ENCODE peak calls at places on chromosomes 12 and 14, in nine cellular contexts. One of them, this sample, is unnamed.
A peak's percentile ranks its signal among the peaks of the same experiment; 100 is the strongest.

GRCh38 chr12:104478396-104479140 is 21.8 kb downstream of the CHST11 start:
- DNase-seq in foreskin fibroblast: no peak
- DNase-seq in NCI-H1105: no peak
- DNase-seq in activated CD8-positive, alpha-beta T cell treated with anti-CD3 and anti-CD28 coated beads for 36 hours: no peak
- DNase-seq in stimulated activated CD4-positive, alpha-beta T cell treated with anti-CD3 and anti-CD28 coated beads, Interleukin-4, amount 100 ng/mL, for 48 hours: no peak
- DNase-seq in amygdala: no peak
- DNase-seq in HuH-7: no peak
- DNase-seq in SK-N-SH: no peak
- DNase-seq in endothelial cell: no peak
- DNase-seq in this sample: no peak

GRCh38 chr14:104799657-104800599 is 973 bp upstream of the ZBTB42 start:
- DNase-seq in NCI-H1105: no peak
- DNase-seq in HuH-7: peak; percentile 84
- DNase-seq in amygdala: peak; percentile 18
- DNase-seq in SK-N-SH: peak; percentile 97
- DNase-seq in activated CD8-positive, alpha-beta T cell treated with anti-CD3 and anti-CD28 coated beads for 36 hours: peak; percentile 82
- DNase-seq in endothelial cell: peak; percentile 72
- DNase-seq in stimulated activated CD4-positive, alpha-beta T cell treated with anti-CD3 and anti-CD28 coated beads, Interleukin-4, amount 100 ng/mL, for 48 hours: peak; percentile 59
- DNase-seq in foreskin fibroblast: peak; percentile 90
- DNase-seq in this sample: peak; percentile 76

GRCh38 chr14:72451081-72451972 is 442.6 kb downstream of the DPF3 start:
- DNase-seq in amygdala: no peak
- DNase-seq in SK-N-SH: no peak
- DNase-seq in foreskin fibroblast: no peak
- DNase-seq in endothelial cell: peak; percentile 27
- DNase-seq in stimulated activated CD4-positive, alpha-beta T cell treated with anti-CD3 and anti-CD28 coated beads, Interleukin-4, amount 100 ng/mL, for 48 hours: no peak
- DNase-seq in NCI-H1105: peak; percentile 10
- DNase-seq in HuH-7: no peak
- DNase-seq in activated CD8-positive, alpha-beta T cell treated with anti-CD3 and anti-CD28 coated beads for 36 hours: peak; percentile 71
- DNase-seq in this sample: no peak

GRCh38 chr12:119179335-119180021 is 747 bp downstream of the HSPB8 start:
- DNase-seq in HuH-7: peak; percentile 45
- DNase-seq in SK-N-SH: no peak
- DNase-seq in endothelial cell: peak; percentile 19
- DNase-seq in NCI-H1105: no peak
- DNase-seq in stimulated activated CD4-positive, alpha-beta T cell treated with anti-CD3 and anti-CD28 coated beads, Interleukin-4, amount 100 ng/mL, for 48 hours: no peak
- DNase-seq in activated CD8-positive, alpha-beta T cell treated with anti-CD3 and anti-CD28 coated beads for 36 hours: no peak
- DNase-seq in amygdala: no peak
- DNase-seq in foreskin fibroblast: peak; percentile 5
- DNase-seq in this sample: peak; percentile 67

GRCh38 chr12:106282457-106283097 is 20.0 kb upstream of the TCP11L2 start:
- DNase-seq in activated CD8-positive, alpha-beta T cell treated with anti-CD3 and anti-CD28 coated beads for 36 hours: peak; percentile 58
- DNase-seq in amygdala: no peak
- DNase-seq in NCI-H1105: peak; percentile 27
- DNase-seq in foreskin fibroblast: peak; percentile 81
- DNase-seq in stimulated activated CD4-positive, alpha-beta T cell treated with anti-CD3 and anti-CD28 coated beads, Interleukin-4, amount 100 ng/mL, for 48 hours: no peak
- DNase-seq in endothelial cell: peak; percentile 48
- DNase-seq in SK-N-SH: peak; percentile 58
- DNase-seq in HuH-7: peak; percentile 53
- DNase-seq in this sample: peak; percentile 97

GRCh38 chr12:56521590-56522371 is at the start of gene RBMS2:
- DNase-seq in amygdala: peak; percentile 44
- DNase-seq in activated CD8-positive, alpha-beta T cell treated with anti-CD3 and anti-CD28 coated beads for 36 hours: peak; percentile 62
- DNase-seq in HuH-7: peak; percentile 59
- DNase-seq in NCI-H1105: peak; percentile 48
- DNase-seq in foreskin fibroblast: peak; percentile 94
- DNase-seq in stimulated activated CD4-positive, alpha-beta T cell treated with anti-CD3 and anti-CD28 coated beads, Interleukin-4, amount 100 ng/mL, for 48 hours: no peak
- DNase-seq in SK-N-SH: peak; percentile 75
- DNase-seq in endothelial cell: peak; percentile 50
- DNase-seq in this sample: peak; percentile 59

GRCh38 chr12:64389154-64389553 is 1.4 kb downstream of the C12orf56 start:
- DNase-seq in foreskin fibroblast: no peak
- DNase-seq in amygdala: no peak
- DNase-seq in endothelial cell: no peak
- DNase-seq in SK-N-SH: no peak
- DNase-seq in NCI-H1105: peak; percentile 72
- DNase-seq in HuH-7: no peak
- DNase-seq in stimulated activated CD4-positive, alpha-beta T cell treated with anti-CD3 and anti-CD28 coated beads, Interleukin-4, amount 100 ng/mL, for 48 hours: no peak
- DNase-seq in activated CD8-positive, alpha-beta T cell treated with anti-CD3 and anti-CD28 coated beads for 36 hours: no peak
- DNase-seq in this sample: no peak

GRCh38 chr12:126224032-126224431 is 1158.8 kb downstream of the AACS start:
- DNase-seq in SK-N-SH: no peak
- DNase-seq in amygdala: no peak
- DNase-seq in NCI-H1105: no peak
- DNase-seq in endothelial cell: no peak
- DNase-seq in activated CD8-positive, alpha-beta T cell treated with anti-CD3 and anti-CD28 coated beads for 36 hours: no peak
- DNase-seq in HuH-7: no peak
- DNase-seq in stimulated activated CD4-positive, alpha-beta T cell treated with anti-CD3 and anti-CD28 coated beads, Interleukin-4, amount 100 ng/mL, for 48 hours: no peak
- DNase-seq in foreskin fibroblast: no peak
- DNase-seq in this sample: no peak

GRCh38 chr12:90090929-90091651 is 382.5 kb upstream of the ATP2B1 start:
- DNase-seq in SK-N-SH: no peak
- DNase-seq in foreskin fibroblast: peak; percentile 98
- DNase-seq in amygdala: no peak
- DNase-seq in stimulated activated CD4-positive, alpha-beta T cell treated with anti-CD3 and anti-CD28 coated beads, Interleukin-4, amount 100 ng/mL, for 48 hours: no peak
- DNase-seq in HuH-7: peak; percentile 7
- DNase-seq in NCI-H1105: no peak
- DNase-seq in activated CD8-positive, alpha-beta T cell treated with anti-CD3 and anti-CD28 coated beads for 36 hours: peak; percentile 18
- DNase-seq in endothelial cell: no peak
- DNase-seq in this sample: no peak

GRCh38 chr14:105952222-105952621 is 425.8 kb downstream of the TMEM121 start:
- DNase-seq in HuH-7: no peak
- DNase-seq in stimulated activated CD4-positive, alpha-beta T cell treated with anti-CD3 and anti-CD28 coated beads, Interleukin-4, amount 100 ng/mL, for 48 hours: no peak
- DNase-seq in SK-N-SH: no peak
- DNase-seq in NCI-H1105: no peak
- DNase-seq in foreskin fibroblast: no peak
- DNase-seq in amygdala: no peak
- DNase-seq in activated CD8-positive, alpha-beta T cell treated with anti-CD3 and anti-CD28 coated beads for 36 hours: no peak
- DNase-seq in endothelial cell: no peak
- DNase-seq in this sample: no peak

GRCh38 chr12:26293612-26294011 is 98.2 kb downstream of the SSPN start:
- DNase-seq in NCI-H1105: no peak
- DNase-seq in amygdala: no peak
- DNase-seq in SK-N-SH: no peak
- DNase-seq in stimulated activated CD4-positive, alpha-beta T cell treated with anti-CD3 and anti-CD28 coated beads, Interleukin-4, amount 100 ng/mL, for 48 hours: no peak
- DNase-seq in HuH-7: no peak
- DNase-seq in endothelial cell: no peak
- DNase-seq in activated CD8-positive, alpha-beta T cell treated with anti-CD3 and anti-CD28 coated beads for 36 hours: no peak
- DNase-seq in foreskin fibroblast: peak; percentile 20
- DNase-seq in this sample: no peak

GRCh38 chr14:92563359-92563758 is 49.8 kb downstream of the RIN3 start:
- DNase-seq in endothelial cell: no peak
- DNase-seq in activated CD8-positive, alpha-beta T cell treated with anti-CD3 and anti-CD28 coated beads for 36 hours: peak; percentile 62
- DNase-seq in foreskin fibroblast: peak; percentile 57
- DNase-seq in SK-N-SH: no peak
- DNase-seq in amygdala: no peak
- DNase-seq in NCI-H1105: no peak
- DNase-seq in HuH-7: no peak
- DNase-seq in stimulated activated CD4-positive, alpha-beta T cell treated with anti-CD3 and anti-CD28 coated beads, Interleukin-4, amount 100 ng/mL, for 48 hours: no peak
- DNase-seq in this sample: no peak

GRCh38 chr12:124303579-124304313 is 8.9 kb downstream of the RFLNA start:
- DNase-seq in foreskin fibroblast: no peak
- DNase-seq in stimulated activated CD4-positive, alpha-beta T cell treated with anti-CD3 and anti-CD28 coated beads, Interleukin-4, amount 100 ng/mL, for 48 hours: no peak
- DNase-seq in amygdala: no peak
- DNase-seq in NCI-H1105: no peak
- DNase-seq in SK-N-SH: no peak
- DNase-seq in HuH-7: no peak
- DNase-seq in activated CD8-positive, alpha-beta T cell treated with anti-CD3 and anti-CD28 coated beads for 36 hours: no peak
- DNase-seq in endothelial cell: no peak
- DNase-seq in this sample: no peak

GRCh38 chr14:49971156-49972141 is 78.6 kb downstream of the ARF6 start:
- DNase-seq in stimulated activated CD4-positive, alpha-beta T cell treated with anti-CD3 and anti-CD28 coated beads, Interleukin-4, amount 100 ng/mL, for 48 hours: no peak
- DNase-seq in NCI-H1105: no peak
- DNase-seq in amygdala: no peak
- DNase-seq in foreskin fibroblast: peak; percentile 81
- DNase-seq in activated CD8-positive, alpha-beta T cell treated with anti-CD3 and anti-CD28 coated beads for 36 hours: peak; percentile 90
- DNase-seq in HuH-7: no peak
- DNase-seq in SK-N-SH: no peak
- DNase-seq in endothelial cell: no peak
- DNase-seq in this sample: no peak

GRCh38 chr14:83133986-83134664 is 1600.5 kb upstream of the SEL1L start:
- DNase-seq in endothelial cell: no peak
- DNase-seq in foreskin fibroblast: no peak
- DNase-seq in amygdala: no peak
- DNase-seq in SK-N-SH: no peak
- DNase-seq in HuH-7: no peak
- DNase-seq in stimulated activated CD4-positive, alpha-beta T cell treated with anti-CD3 and anti-CD28 coated beads, Interleukin-4, amount 100 ng/mL, for 48 hours: no peak
- DNase-seq in activated CD8-positive, alpha-beta T cell treated with anti-CD3 and anti-CD28 coated beads for 36 hours: no peak
- DNase-seq in NCI-H1105: no peak
- DNase-seq in this sample: no peak

GRCh38 chr12:20367731-20368652 is at the start of gene PDE3A:
- DNase-seq in foreskin fibroblast: peak; percentile 85
- DNase-seq in SK-N-SH: peak; percentile 80
- DNase-seq in stimulated activated CD4-positive, alpha-beta T cell treated with anti-CD3 and anti-CD28 coated beads, Interleukin-4, amount 100 ng/mL, for 48 hours: no peak
- DNase-seq in endothelial cell: peak; percentile 67
- DNase-seq in activated CD8-positive, alpha-beta T cell treated with anti-CD3 and anti-CD28 coated beads for 36 hours: no peak
- DNase-seq in NCI-H1105: peak; percentile 17
- DNase-seq in HuH-7: peak; percentile 86
- DNase-seq in amygdala: peak; percentile 55
- DNase-seq in this sample: no peak

GRCh38 chr14:88129306-88130056 is 124.5 kb downstream of the GPR65 start:
- DNase-seq in foreskin fibroblast: peak; percentile 82
- DNase-seq in SK-N-SH: no peak
- DNase-seq in NCI-H1105: no peak
- DNase-seq in HuH-7: peak; percentile 7
- DNase-seq in stimulated activated CD4-positive, alpha-beta T cell treated with anti-CD3 and anti-CD28 coated beads, Interleukin-4, amount 100 ng/mL, for 48 hours: no peak
- DNase-seq in amygdala: no peak
- DNase-seq in activated CD8-positive, alpha-beta T cell treated with anti-CD3 and anti-CD28 coated beads for 36 hours: peak; percentile 15
- DNase-seq in endothelial cell: no peak
- DNase-seq in this sample: no peak

GRCh38 chr14:30928462-30928861 is 54.1 kb downstream of the COCH start:
- DNase-seq in activated CD8-positive, alpha-beta T cell treated with anti-CD3 and anti-CD28 coated beads for 36 hours: peak; percentile 33
- DNase-seq in NCI-H1105: no peak
- DNase-seq in stimulated activated CD4-positive, alpha-beta T cell treated with anti-CD3 and anti-CD28 coated beads, Interleukin-4, amount 100 ng/mL, for 48 hours: no peak
- DNase-seq in SK-N-SH: no peak
- DNase-seq in endothelial cell: no peak
- DNase-seq in foreskin fibroblast: no peak
- DNase-seq in HuH-7: no peak
- DNase-seq in amygdala: no peak
- DNase-seq in this sample: no peak

GRCh38 chr12:55842681-55843429 is at the start of gene MMP19:
- DNase-seq in HuH-7: no peak
- DNase-seq in activated CD8-positive, alpha-beta T cell treated with anti-CD3 and anti-CD28 coated beads for 36 hours: no peak
- DNase-seq in foreskin fibroblast: peak; percentile 91
- DNase-seq in NCI-H1105: no peak
- DNase-seq in amygdala: no peak
- DNase-seq in SK-N-SH: no peak
- DNase-seq in stimulated activated CD4-positive, alpha-beta T cell treated with anti-CD3 and anti-CD28 coated beads, Interleukin-4, amount 100 ng/mL, for 48 hours: no peak
- DNase-seq in endothelial cell: no peak
- DNase-seq in this sample: peak; percentile 46

GRCh38 chr14:70821916-70822705 is 12.8 kb upstream of the MAP3K9 start:
- DNase-seq in endothelial cell: peak; percentile 46
- DNase-seq in amygdala: peak; percentile 38
- DNase-seq in stimulated activated CD4-positive, alpha-beta T cell treated with anti-CD3 and anti-CD28 coated beads, Interleukin-4, amount 100 ng/mL, for 48 hours: peak; percentile 59
- DNase-seq in HuH-7: peak; percentile 26
- DNase-seq in NCI-H1105: peak; percentile 32
- DNase-seq in activated CD8-positive, alpha-beta T cell treated with anti-CD3 and anti-CD28 coated beads for 36 hours: peak; percentile 66
- DNase-seq in foreskin fibroblast: peak; percentile 69
- DNase-seq in SK-N-SH: peak; percentile 87
- DNase-seq in this sample: no peak

GRCh38 chr14:54776361-54777001 is 126.1 kb downstream of the GCH1 start:
- DNase-seq in NCI-H1105: peak; percentile 20
- DNase-seq in amygdala: no peak
- DNase-seq in SK-N-SH: peak; percentile 33
- DNase-seq in activated CD8-positive, alpha-beta T cell treated with anti-CD3 and anti-CD28 coated beads for 36 hours: peak; percentile 94
- DNase-seq in foreskin fibroblast: peak; percentile 64
- DNase-seq in HuH-7: no peak
- DNase-seq in endothelial cell: no peak
- DNase-seq in stimulated activated CD4-positive, alpha-beta T cell treated with anti-CD3 and anti-CD28 coated beads, Interleukin-4, amount 100 ng/mL, for 48 hours: peak; percentile 79
- DNase-seq in this sample: no peak

GRCh38 chr14:92121670-92122350 is at the start of the genes CPSF2 and NDUFB1:
- DNase-seq in NCI-H1105: peak; percentile 69
- DNase-seq in amygdala: peak; percentile 91
- DNase-seq in foreskin fibroblast: peak; percentile 91
- DNase-seq in activated CD8-positive, alpha-beta T cell treated with anti-CD3 and anti-CD28 coated beads for 36 hours: peak; percentile 87
- DNase-seq in SK-N-SH: peak; percentile 95
- DNase-seq in endothelial cell: peak; percentile 78
- DNase-seq in stimulated activated CD4-positive, alpha-beta T cell treated with anti-CD3 and anti-CD28 coated beads, Interleukin-4, amount 100 ng/mL, for 48 hours: peak; percentile 82
- DNase-seq in HuH-7: peak; percentile 83
- DNase-seq in this sample: peak; percentile 63

GRCh38 chr12:106297681-106298080 is 4.9 kb upstream of the TCP11L2 start:
- DNase-seq in NCI-H1105: no peak
- DNase-seq in endothelial cell: no peak
- DNase-seq in HuH-7: no peak
- DNase-seq in stimulated activated CD4-positive, alpha-beta T cell treated with anti-CD3 and anti-CD28 coated beads, Interleukin-4, amount 100 ng/mL, for 48 hours: no peak
- DNase-seq in SK-N-SH: no peak
- DNase-seq in amygdala: no peak
- DNase-seq in activated CD8-positive, alpha-beta T cell treated with anti-CD3 and anti-CD28 coated beads for 36 hours: peak; percentile 28
- DNase-seq in foreskin fibroblast: no peak
- DNase-seq in this sample: no peak

GRCh38 chr12:10395390-10395998 is 5.7 kb upstream of the KLRK1 start:
- DNase-seq in stimulated activated CD4-positive, alpha-beta T cell treated with anti-CD3 and anti-CD28 coated beads, Interleukin-4, amount 100 ng/mL, for 48 hours: no peak
- DNase-seq in HuH-7: peak; percentile 52
- DNase-seq in amygdala: no peak
- DNase-seq in foreskin fibroblast: peak; percentile 93
- DNase-seq in activated CD8-positive, alpha-beta T cell treated with anti-CD3 and anti-CD28 coated beads for 36 hours: no peak
- DNase-seq in endothelial cell: no peak
- DNase-seq in SK-N-SH: no peak
- DNase-seq in NCI-H1105: no peak
- DNase-seq in this sample: peak; percentile 85

GRCh38 chr14:34797747-34798583 is 77.2 kb downstream of the BAZ1A start:
- DNase-seq in stimulated activated CD4-positive, alpha-beta T cell treated with anti-CD3 and anti-CD28 coated beads, Interleukin-4, amount 100 ng/mL, for 48 hours: no peak
- DNase-seq in foreskin fibroblast: no peak
- DNase-seq in SK-N-SH: no peak
- DNase-seq in endothelial cell: no peak
- DNase-seq in NCI-H1105: no peak
- DNase-seq in activated CD8-positive, alpha-beta T cell treated with anti-CD3 and anti-CD28 coated beads for 36 hours: no peak
- DNase-seq in amygdala: no peak
- DNase-seq in HuH-7: peak; percentile 15
- DNase-seq in this sample: peak; percentile 98

GRCh38 chr12:93827179-93827578 is 150.0 kb downstream of the CRADD start:
- DNase-seq in activated CD8-positive, alpha-beta T cell treated with anti-CD3 and anti-CD28 coated beads for 36 hours: no peak
- DNase-seq in NCI-H1105: no peak
- DNase-seq in stimulated activated CD4-positive, alpha-beta T cell treated with anti-CD3 and anti-CD28 coated beads, Interleukin-4, amount 100 ng/mL, for 48 hours: no peak
- DNase-seq in SK-N-SH: no peak
- DNase-seq in amygdala: no peak
- DNase-seq in HuH-7: no peak
- DNase-seq in foreskin fibroblast: no peak
- DNase-seq in endothelial cell: no peak
- DNase-seq in this sample: no peak

GRCh38 chr14:60724080-60724618 is at the start of gene SIX4:
- DNase-seq in stimulated activated CD4-positive, alpha-beta T cell treated with anti-CD3 and anti-CD28 coated beads, Interleukin-4, amount 100 ng/mL, for 48 hours: no peak
- DNase-seq in amygdala: peak; percentile 42
- DNase-seq in activated CD8-positive, alpha-beta T cell treated with anti-CD3 and anti-CD28 coated beads for 36 hours: peak; percentile 51
- DNase-seq in endothelial cell: peak; percentile 70
- DNase-seq in SK-N-SH: peak; percentile 76
- DNase-seq in foreskin fibroblast: peak; percentile 95
- DNase-seq in NCI-H1105: peak; percentile 93
- DNase-seq in HuH-7: peak; percentile 90
- DNase-seq in this sample: peak; percentile 84

GRCh38 chr14:55427439-55427838 is 13.0 kb downstream of the TBPL2 start:
- DNase-seq in foreskin fibroblast: no peak
- DNase-seq in activated CD8-positive, alpha-beta T cell treated with anti-CD3 and anti-CD28 coated beads for 36 hours: no peak
- DNase-seq in HuH-7: no peak
- DNase-seq in SK-N-SH: no peak
- DNase-seq in endothelial cell: no peak
- DNase-seq in NCI-H1105: no peak
- DNase-seq in stimulated activated CD4-positive, alpha-beta T cell treated with anti-CD3 and anti-CD28 coated beads, Interleukin-4, amount 100 ng/mL, for 48 hours: no peak
- DNase-seq in amygdala: no peak
- DNase-seq in this sample: no peak

GRCh38 chr14:99995700-99996356 is 69.4 kb upstream of the EVL start:
- DNase-seq in stimulated activated CD4-positive, alpha-beta T cell treated with anti-CD3 and anti-CD28 coated beads, Interleukin-4, amount 100 ng/mL, for 48 hours: peak; percentile 51
- DNase-seq in activated CD8-positive, alpha-beta T cell treated with anti-CD3 and anti-CD28 coated beads for 36 hours: peak; percentile 84
- DNase-seq in foreskin fibroblast: peak; percentile 75
- DNase-seq in HuH-7: peak; percentile 45
- DNase-seq in NCI-H1105: no peak
- DNase-seq in endothelial cell: peak; percentile 65
- DNase-seq in SK-N-SH: peak; percentile 42
- DNase-seq in amygdala: no peak
- DNase-seq in this sample: peak; percentile 55

GRCh38 chr14:37114559-37114958 is 57.8 kb downstream of the SLC25A21 start:
- DNase-seq in HuH-7: no peak
- DNase-seq in amygdala: no peak
- DNase-seq in foreskin fibroblast: no peak
- DNase-seq in activated CD8-positive, alpha-beta T cell treated with anti-CD3 and anti-CD28 coated beads for 36 hours: no peak
- DNase-seq in stimulated activated CD4-positive, alpha-beta T cell treated with anti-CD3 and anti-CD28 coated beads, Interleukin-4, amount 100 ng/mL, for 48 hours: no peak
- DNase-seq in endothelial cell: no peak
- DNase-seq in SK-N-SH: no peak
- DNase-seq in NCI-H1105: no peak
- DNase-seq in this sample: no peak

GRCh38 chr14:32933623-32933942 is 5.1 kb upstream of the NPAS3 start:
- DNase-seq in amygdala: no peak
- DNase-seq in SK-N-SH: peak; percentile 42
- DNase-seq in NCI-H1105: no peak
- DNase-seq in endothelial cell: no peak
- DNase-seq in stimulated activated CD4-positive, alpha-beta T cell treated with anti-CD3 and anti-CD28 coated beads, Interleukin-4, amount 100 ng/mL, for 48 hours: no peak
- DNase-seq in foreskin fibroblast: peak; percentile 52
- DNase-seq in HuH-7: no peak
- DNase-seq in activated CD8-positive, alpha-beta T cell treated with anti-CD3 and anti-CD28 coated beads for 36 hours: no peak
- DNase-seq in this sample: no peak

This sample was measured in HepG2.